ENCODE peak calls at places on chromosomes 6 and 20, in five cellular contexts. J, Q, E, I and D are unnamed samples.

GRCh38 chr6:113381957-113382356 is 475.2 kb upstream of the MARCKS start:
- DNase-seq in J (no peak), Q (no peak), E (no peak), I (peak; percentile 94), D (no peak)

GRCh38 chr6:124131779-124132178 is 328.1 kb downstream of the NKAIN2 start:
- DNase-seq in J (no peak), Q (no peak), E (no peak), I (peak; percentile 20), D (no peak)

GRCh38 chr20:32386091-32386490 is 28.0 kb downstream of the ASXL1 start:
- DNase-seq in J (no peak), Q (no peak), E (no peak), I (peak; percentile 35), D (no peak)

GRCh38 chr6:43509142-43509983 is 783 bp downstream of the LRRC73 start:
- DNase-seq in J (no peak), Q (no peak), E (no peak), I (no peak), D (no peak)

GRCh38 chr20:14553774-14554524 is 216.5 kb upstream of the FLRT3 start:
- DNase-seq in J (no peak), Q (no peak), E (no peak), I (peak; percentile 21), D (no peak)

GRCh38 chr20:63658749-63659187 is 656 bp downstream of the RTEL1 start:
- DNase-seq in J (no peak), Q (no peak), E (no peak), I (peak; percentile 65), D (no peak)

GRCh38 chr6:159700970-159701369 is 7.9 kb upstream of the SOD2 start:
- DNase-seq in J (no peak), Q (no peak), E (peak; percentile 62), I (peak; percentile 30), D (no peak)

GRCh38 chr6:148203281-148203925 is 139.2 kb upstream of the SASH1 start:
- DNase-seq in J (no peak), Q (no peak), E (no peak), I (peak; percentile 47), D (no peak)

GRCh38 chr20:50399003-50399916 is 110.9 kb upstream of the PTPN1 start:
- DNase-seq in J (no peak), Q (no peak), E (no peak), I (no peak), D (no peak)

GRCh38 chr6:144150673-144151009 is 324 bp downstream of the STX11 start:
- DNase-seq in J (no peak), Q (no peak), E (peak; percentile 56), I (peak; percentile 29), D (no peak)

GRCh38 chr20:64231621-64232550 is 23.7 kb upstream of the PCMTD2 start:
- DNase-seq in J (no peak), Q (no peak), E (no peak), I (no peak), D (no peak)

GRCh38 chr6:25414168-25414567 is 135.0 kb downstream of the CARMIL1 start:
- DNase-seq in J (no peak), Q (no peak), E (no peak), I (no peak), D (no peak)

GRCh38 chr20:43749734-43750294 is 23.0 kb upstream of the GTSF1L start:
- DNase-seq in J (no peak), Q (peak; percentile 93), E (peak; percentile 77), I (peak; percentile 50), D (peak; percentile 89)

GRCh38 chr6:37182736-37183590 is 13.0 kb downstream of the PIM1 start:
- DNase-seq in J (no peak), Q (no peak), E (peak; percentile 92), I (no peak), D (no peak)

DNA sequence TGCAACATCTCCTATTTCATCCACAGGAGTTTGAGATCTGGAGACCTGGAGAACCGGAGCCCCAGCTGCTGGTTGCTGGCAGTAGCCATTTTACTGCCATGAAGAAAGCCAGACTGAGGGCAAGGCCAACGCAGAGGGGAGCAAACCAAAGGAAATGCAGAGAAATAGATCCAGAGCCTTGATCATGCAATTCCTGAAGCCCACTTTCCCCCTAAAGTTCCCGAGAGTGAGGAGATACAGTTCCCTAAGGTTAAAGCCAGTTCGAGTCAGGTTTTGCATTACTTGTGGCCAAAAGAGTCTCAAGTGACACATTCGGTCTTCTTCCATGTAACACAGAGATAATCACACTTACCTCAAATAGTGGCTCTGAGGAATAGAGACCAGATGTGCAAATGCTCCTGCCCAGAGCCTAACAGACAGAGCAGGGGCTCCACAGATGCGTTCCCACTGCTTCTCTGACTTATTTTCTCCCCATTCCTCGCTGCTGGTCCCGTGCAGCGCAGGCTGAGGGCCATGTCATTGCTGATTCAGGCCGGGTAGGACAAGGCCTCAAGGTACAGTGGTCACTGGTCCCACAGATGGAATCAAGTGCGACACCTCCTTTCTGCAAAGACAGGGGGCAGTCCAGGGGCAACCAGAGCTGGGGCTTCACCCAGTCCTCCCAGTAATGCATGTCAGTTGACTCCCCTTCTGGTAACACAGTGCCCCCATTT is 35.1 kb upstream of the NFATC2 start:
- DNase-seq in J (no peak), Q (no peak), E (no peak), I (no peak), D (no peak)
- TF ChIP-seq CTCF in J (no peak), Q (no peak), E (no peak), I (no peak), D (no peak)

GRCh38 chr6:72788188-72788587 is 166.3 kb downstream of the KCNQ5 start:
- DNase-seq in J (peak; percentile 25), Q (no peak), E (no peak), I (peak; percentile 35), D (no peak)

GRCh38 chr6:72784581-72784980 is 162.7 kb downstream of the KCNQ5 start:
- DNase-seq in J (no peak), Q (no peak), E (no peak), I (no peak), D (no peak)

GRCh38 chr6:72789145-72789544 is 167.3 kb downstream of the KCNQ5 start:
- DNase-seq in J (no peak), Q (no peak), E (no peak), I (no peak), D (no peak)

GRCh38 chr6:72784071-72784470 is 162.2 kb downstream of the KCNQ5 start:
- DNase-seq in J (no peak), Q (no peak), E (no peak), I (peak; percentile 13), D (no peak)

GRCh38 chr6:72787521-72788031 is 165.7 kb downstream of the KCNQ5 start:
- DNase-seq in J (peak; percentile 52), Q (no peak), E (no peak), I (peak; percentile 46), D (no peak)
- TF ChIP-seq CTCF in J (no peak), Q (no peak), E (no peak), I (no peak), D (no peak)

GRCh38 chr6:150004783-150005717 is 20.3 kb downstream of the RAET1L start:
- DNase-seq in J (peak; percentile 55), Q (peak; percentile 93), E (peak; percentile 96), I (peak; percentile 83), D (peak; percentile 93)
- TF ChIP-seq CTCF in J (no peak), Q (no peak), E (peak; percentile 26), I (peak; percentile 9), D (no peak)

GRCh38 chr6:4848382-4849068 is 72.3 kb downstream of the CDYL start:
- DNase-seq in J (no peak), Q (no peak), E (no peak), I (peak; percentile 38), D (no peak)
- TF ChIP-seq CTCF in J (peak; percentile 29), Q (peak; percentile 25), E (peak; percentile 26), I (peak; percentile 60), D (peak; percentile 55)

DNA sequence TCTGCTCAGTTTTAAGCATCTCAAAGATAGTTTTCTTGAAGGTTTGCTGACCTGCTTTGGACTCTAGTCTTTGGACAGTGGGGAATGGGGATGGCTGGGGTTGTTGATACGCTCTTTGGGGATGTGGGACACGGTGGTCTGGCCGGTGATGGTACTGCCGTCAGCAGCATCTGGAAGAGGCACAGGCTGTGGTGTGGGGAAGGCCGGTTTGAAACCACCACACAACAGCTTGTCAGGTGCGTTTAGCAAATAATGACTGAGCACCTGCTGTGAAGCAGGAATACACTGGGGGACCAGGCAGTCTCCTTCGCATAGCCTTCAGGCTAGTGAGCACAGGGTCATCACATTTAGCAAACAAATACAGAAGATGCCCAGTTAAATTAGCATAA is 94.1 kb downstream of the TMEM242 start:
- DNase-seq in J (no peak), Q (no peak), E (no peak), I (no peak), D (peak; percentile 44)
- TF ChIP-seq CTCF in J (no peak), Q (no peak), E (no peak), I (no peak), D (no peak)

GRCh38 chr6:31187780-31188194 is 17.3 kb upstream of the POU5F1 start:
- DNase-seq in J (no peak), Q (no peak), E (no peak), I (no peak), D (no peak)

GRCh38 chr6:31194271-31194834 is 23.9 kb upstream of the POU5F1 start:
- DNase-seq in J (no peak), Q (no peak), E (no peak), I (no peak), D (no peak)

GRCh38 chr6:31190488-31190887 is 20.0 kb upstream of the POU5F1 start:
- DNase-seq in J (no peak), Q (no peak), E (no peak), I (no peak), D (no peak)

GRCh38 chr6:31197559-31198305 is 27.2 kb upstream of the POU5F1 start:
- DNase-seq in J (no peak), Q (peak; percentile 87), E (peak; percentile 96), I (peak; percentile 63), D (no peak)

GRCh38 chr6:31193206-31193605 is 22.7 kb upstream of the POU5F1 start:
- DNase-seq in J (no peak), Q (no peak), E (no peak), I (no peak), D (no peak)
- TF ChIP-seq CTCF in J (no peak), Q (no peak), E (peak; percentile 21), I (no peak), D (no peak)